ENCODE peak calls at places on chromosome 3, in seven cellular contexts. A is neuronal stem cell; U is H9; N is adipocyte; M is transverse colon; P is PC-3; B is CD8-positive, alpha-beta memory T cell. Y is an unnamed sample. For H3K9me3, the result is how much of the 10 kb centered on the place peaks cover.

GRCh38 chr3:127787071-127787490 is 35.2 kb downstream of the MGLL start:
- DNase-seq in M (peak), B (no peak), P (no peak), N (no peak), U (no peak), A (no peak), Y (no peak)

GRCh38 chr3:100600181-100601042 is 9.0 kb upstream of the ADGRG7 start:
- DNase-seq in A (no peak), P (no peak), U (no peak), M (no peak), N (no peak), B (no peak), Y (no peak)

GRCh38 chr3:38829404-38829803 is 13.4 kb upstream of the SCN10A start:
- DNase-seq in P (peak), N (peak), M (no peak), A (no peak), B (no peak), U (no peak), Y (peak)

GRCh38 chr3:128430276-128430675 is 36.4 kb downstream of the DNAJB8 start:
- DNase-seq in P (no peak), A (no peak), B (no peak), M (no peak), U (no peak), N (no peak), Y (no peak)

GRCh38 chr3:141795719-141796435 is 32.7 kb downstream of the GRK7 start:
- DNase-seq in P (no peak), A (no peak), U (no peak), M (peak), B (peak), N (peak), Y (peak)

GRCh38 chr3:141426404-141427034 is 58.2 kb downstream of the ZBTB38 start:
- DNase-seq in M (peak), N (peak), B (no peak), P (no peak), A (no peak), U (no peak), Y (peak)

GRCh38 chr3:5278666-5279065 is 91.2 kb downstream of the EDEM1 start:
- DNase-seq in N (no peak), U (no peak), M (no peak), B (no peak), A (no peak), P (peak), Y (no peak)

GRCh38 chr3:174859109-174859735 is at the start of gene NAALADL2:
- DNase-seq in B (no peak), A (no peak), U (no peak), M (no peak), N (no peak), P (peak), Y (no peak)

GRCh38 chr3:148791296-148791695 is 36.3 kb upstream of the CPB1 start:
- DNase-seq in N (no peak), A (peak), P (no peak), B (no peak), U (no peak), M (no peak), Y (no peak)

GRCh38 chr3:4688411-4688810 is 195.3 kb downstream of the ITPR1 start:
- DNase-seq in U (no peak), B (no peak), A (no peak), N (peak), M (no peak), P (no peak), Y (peak)

GRCh38 chr3:177284383-177284881 is 87.2 kb upstream of the TBL1XR1 start:
- DNase-seq in P (no peak), M (peak), U (peak), B (no peak), N (peak), A (no peak), Y (peak)

GRCh38 chr3:11944052-11944673 is 60.0 kb upstream of the SYN2 start:
- DNase-seq in U (peak), B (no peak), A (no peak), P (peak), N (peak), M (peak), Y (no peak)

GRCh38 chr3:144200004-144200403 is 228.4 kb downstream of the DIPK2A start:
- DNase-seq in M (no peak), U (no peak), N (no peak), B (no peak), P (no peak), A (no peak), Y (no peak)

GRCh38 chr3:197750396-197750831 is 731 bp downstream of the FYTTD1 start:
- DNase-seq in P (peak), B (peak), A (peak), M (peak), N (peak), U (peak), Y (peak)

GRCh38 chr3:157533298-157533870 is 30.2 kb upstream of the VEPH1 start:
- DNase-seq in P (peak), N (peak), U (no peak), M (no peak), A (no peak), B (no peak), Y (peak)

GRCh38 chr3:128095222-128095703 is 28.3 kb downstream of the RUVBL1 start:
- DNase-seq in B (peak), N (peak), A (peak), U (peak), P (peak), M (peak), Y (peak)

GRCh38 chr3:24837601-24838000 is 343.0 kb upstream of the THRB start:
- DNase-seq in U (no peak), B (no peak), M (no peak), P (no peak), A (no peak), N (no peak), Y (no peak)

GRCh38 chr3:42090973-42091731 is at the start of gene TRAK1:
- DNase-seq in P (no peak), M (no peak), N (no peak), U (no peak), B (no peak), A (no peak), Y (no peak)

GRCh38 chr3:65436580-65436979 is 602.1 kb downstream of the MAGI1 start:
- DNase-seq in A (no peak), P (peak), M (no peak), N (peak), B (no peak), U (no peak), Y (peak)

GRCh38 chr3:185250247-185250646 is 3.6 kb downstream of the EHHADH start:
- DNase-seq in M (no peak), U (no peak), B (no peak), P (no peak), A (no peak), N (no peak), Y (no peak)

GRCh38 chr3:105444725-105445124 is 78.0 kb downstream of the ALCAM start:
- DNase-seq in M (no peak), N (peak), P (peak), U (no peak), B (no peak), A (no peak), Y (no peak)

GRCh38 chr3:16687206-16687605 is 82.0 kb upstream of the DAZL start:
- DNase-seq in P (no peak), B (no peak), A (no peak), M (no peak), N (no peak), U (no peak), Y (no peak)
- H3K9me3 ChIP-seq in P (under half), B (under half), A (under half), M (under half), N (under half), U (under half), Y (under half)

GRCh38 chr3:149830902-149831301 is 17.9 kb downstream of the RNF13 start:
- DNase-seq in U (no peak), N (no peak), P (no peak), M (no peak), A (no peak), B (no peak), Y (no peak)

GRCh38 chr3:149833241-149833640 is 20.2 kb downstream of the RNF13 start:
- DNase-seq in A (no peak), U (no peak), N (no peak), P (no peak), B (no peak), M (no peak), Y (no peak)

GRCh38 chr3:149831321-149831720 is 18.3 kb downstream of the RNF13 start:
- DNase-seq in A (no peak), B (no peak), N (no peak), U (no peak), M (no peak), P (no peak), Y (no peak)

GRCh38 chr3:149828390-149828789 is 15.4 kb downstream of the RNF13 start:
- DNase-seq in N (no peak), B (no peak), A (no peak), U (no peak), M (no peak), P (no peak), Y (no peak)

GRCh38 chr3:149832086-149832485 is 19.1 kb downstream of the RNF13 start:
- DNase-seq in A (no peak), N (peak), B (no peak), U (no peak), M (no peak), P (no peak), Y (no peak)
- H3K9me3 ChIP-seq in A (under half), N (under half), B (under half), U (under half), M (under half), P (under half), Y (under half)

GRCh38 chr3:2262204-2262603 is 163.5 kb downstream of the CNTN4 start:
- DNase-seq in B (no peak), A (no peak), P (no peak), U (no peak), M (no peak), N (no peak), Y (peak)

GRCh38 chr3:2261747-2262146 is 163.1 kb downstream of the CNTN4 start:
- DNase-seq in A (no peak), N (no peak), P (no peak), B (no peak), U (no peak), M (no peak), Y (no peak)
- H3K9me3 ChIP-seq in A (under half), N (under half), P (under half), B (under half), U (under half), M (under half), Y (under half)

DNA sequence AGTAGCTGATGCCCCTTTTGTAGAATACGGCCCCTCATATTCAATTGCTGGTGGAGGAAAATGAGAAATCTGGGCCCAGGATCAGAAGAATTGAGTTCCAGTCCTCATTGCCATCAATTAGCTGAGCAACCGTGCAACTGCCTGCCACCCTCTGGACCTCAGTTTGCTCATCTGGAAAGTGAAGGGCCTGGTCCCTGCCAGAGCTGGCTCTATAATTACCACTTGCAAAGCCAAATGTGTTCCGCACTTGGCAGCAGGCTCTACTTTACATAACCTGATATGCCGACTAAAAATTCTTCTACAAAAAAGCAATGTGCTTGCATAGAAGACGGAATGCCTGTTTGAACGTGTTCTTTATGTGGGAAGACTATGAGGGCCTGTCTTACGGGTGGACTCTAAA is 8.6 kb upstream of the ITGB5 start:
- DNase-seq in A (no peak), B (no peak), U (no peak), N (no peak), P (no peak), M (no peak), Y (no peak)
- H3K9me3 ChIP-seq in A (under half), B (under half), U (under half), N (under half), P (under half), M (under half), Y (under half)

GRCh38 chr3:106827515-106828213 is 549.6 kb upstream of the CCDC54 start:
- DNase-seq in N (peak), A (no peak), M (no peak), P (peak), B (no peak), U (no peak), Y (peak)

GRCh38 chr3:106825962-106826605 is 551.2 kb upstream of the CCDC54 start:
- DNase-seq in A (no peak), B (no peak), U (no peak), N (peak), P (peak), M (no peak), Y (peak)

GRCh38 chr3:106826861-106827311 is 550.4 kb upstream of the CCDC54 start:
- DNase-seq in A (no peak), N (no peak), M (no peak), B (no peak), U (no peak), P (no peak), Y (peak)

GRCh38 chr3:106830334-106830733 is 546.9 kb upstream of the CCDC54 start:
- DNase-seq in A (no peak), B (no peak), M (no peak), N (no peak), U (peak), P (no peak), Y (no peak)

GRCh38 chr3:106829206-106829605 is 548.0 kb upstream of the CCDC54 start:
- DNase-seq in P (no peak), A (no peak), U (no peak), B (no peak), N (peak), M (no peak), Y (peak)
- H3K9me3 ChIP-seq in P (under half), A (under half), U (under half), B (under half), N (under half), M (under half), Y (under half)